ENCODE peak calls at places on chromosomes 16 and 17, in seven cellular contexts. U is fibroblast of pulmonary artery; I is lower leg skin; D is pancreas; L is GM12865; Z is CD4-positive, CD25-positive, alpha-beta regulatory T cell; Q is H7. E is an unnamed sample.

GRCh38 chr17:45256114-45256966 is 5.6 kb downstream of the SPATA32 start:
- DNase-seq in U (no peak), I (no peak), D (no peak), L (no peak), Z (no peak), Q (peak), E (no peak)

GRCh38 chr16:60127196-60127595 is 1393.1 kb upstream of the GOT2 start:
- DNase-seq in U (no peak), I (no peak), D (no peak), L (no peak), Z (no peak), Q (no peak), E (no peak)

GRCh38 chr16:86337581-86338402 is 172.5 kb upstream of the FOXF1 start:
- DNase-seq in U (no peak), I (no peak), D (no peak), L (no peak), Z (no peak), Q (no peak), E (no peak)

GRCh38 chr17:6853764-6854442 is 22.4 kb upstream of the TEKT1 start:
- DNase-seq in U (no peak), I (no peak), D (no peak), L (no peak), Z (no peak), Q (peak), E (no peak)

GRCh38 chr17:50043290-50044148 is 12.4 kb upstream of the ITGA3 start:
- DNase-seq in U (peak), I (no peak), D (peak), L (no peak), Z (no peak), Q (peak), E (no peak)

GRCh38 chr17:27471321-27472269 is 15.3 kb downstream of the KSR1 start:
- DNase-seq in U (no peak), I (no peak), D (no peak), L (peak), Z (peak), Q (no peak), E (no peak)

GRCh38 chr17:41098476-41098875 is 534 bp upstream of the KRTAP4-8 start:
- DNase-seq in U (no peak), I (no peak), D (no peak), L (no peak), Z (no peak), Q (no peak), E (no peak)

GRCh38 chr17:82330322-82331239 is 3.0 kb downstream of the SECTM1 start:
- DNase-seq in U (peak), I (no peak), D (peak), L (peak), Z (no peak), Q (peak), E (no peak)

GRCh38 chr16:705748-706188 is at the start of gene FBXL16:
- DNase-seq in U (no peak), I (no peak), D (no peak), L (no peak), Z (no peak), Q (peak), E (no peak)

GRCh38 chr17:36807496-36808180 is 129.6 kb upstream of the LHX1 start:
- DNase-seq in U (no peak), I (no peak), D (no peak), L (no peak), Z (no peak), Q (peak), E (no peak)

GRCh38 chr17:59466943-59467801 is 98.2 kb upstream of the DHX40 start:
- DNase-seq in U (no peak), I (no peak), D (no peak), L (no peak), Z (no peak), Q (no peak), E (peak)

GRCh38 chr17:3935825-3936355 is 19.6 kb upstream of the P2RX1 start:
- DNase-seq in U (peak), I (no peak), D (no peak), L (no peak), Z (no peak), Q (no peak), E (no peak)

GRCh38 chr17:27609606-27610303 is 21.2 kb upstream of the LGALS9 start:
- DNase-seq in U (peak), I (no peak), D (no peak), L (peak), Z (no peak), Q (peak), E (peak)

GRCh38 chr17:81097943-81098308 is 63.0 kb downstream of the BAIAP2 start:
- DNase-seq in U (no peak), I (no peak), D (no peak), L (no peak), Z (no peak), Q (no peak), E (no peak)

GRCh38 chr16:87391324-87391949 is 699 bp upstream of the MAP1LC3B start:
- DNase-seq in U (peak), I (peak), D (peak), L (no peak), Z (no peak), Q (peak), E (no peak)

GRCh38 chr16:15404792-15405191 is 9.2 kb downstream of the MPV17L start:
- DNase-seq in U (no peak), I (peak), D (no peak), L (peak), Z (no peak), Q (no peak), E (no peak)

GRCh38 chr17:77564278-77564920 is 394.1 kb upstream of the TNRC6C start:
- DNase-seq in U (no peak), I (no peak), D (peak), L (no peak), Z (no peak), Q (no peak), E (no peak)

GRCh38 chr16:83989300-83989699 is 21.3 kb downstream of the NECAB2 start:
- DNase-seq in U (no peak), I (no peak), D (no peak), L (no peak), Z (no peak), Q (no peak), E (no peak)

GRCh38 chr16:27310576-27311448 is 3.0 kb upstream of the IL4R start:
- DNase-seq in U (peak), I (no peak), D (no peak), L (no peak), Z (no peak), Q (no peak), E (no peak)

GRCh38 chr17:30832438-30832790 is 648 bp downstream of the ATAD5 start:
- DNase-seq in U (no peak), I (no peak), D (no peak), L (peak), Z (no peak), Q (no peak), E (no peak)
- H3K4me3 ChIP-seq in U (peak), I (peak), D (peak), L (peak), Z (peak), Q (peak), E (peak)

GRCh38 chr17:80006339-80006720 is 29.3 kb downstream of the TBC1D16 start:
- DNase-seq in U (no peak), I (no peak), D (no peak), L (no peak), Z (no peak), Q (peak), E (no peak)
- H3K4me3 ChIP-seq in U (no peak), I (no peak), D (no peak), L (no peak), Z (no peak), Q (no peak), E (no peak)

GRCh38 chr16:67108489-67108888 is 1.3 kb upstream of the PHAF1 start:
- DNase-seq in U (no peak), I (no peak), D (no peak), L (no peak), Z (no peak), Q (no peak), E (no peak)
- H3K4me3 ChIP-seq in U (no peak), I (no peak), D (no peak), L (no peak), Z (no peak), Q (no peak), E (no peak)

GRCh38 chr16:10575506-10576130 is 4.8 kb downstream of the EMP2 start:
- DNase-seq in U (peak), I (no peak), D (no peak), L (no peak), Z (no peak), Q (no peak), E (no peak)

GRCh38 chr16:10576390-10577304 is 3.8 kb downstream of the EMP2 start:
- DNase-seq in U (no peak), I (no peak), D (no peak), L (no peak), Z (no peak), Q (peak), E (no peak)

GRCh38 chr16:10578474-10579316 is 1.7 kb downstream of the EMP2 start:
- DNase-seq in U (no peak), I (no peak), D (peak), L (no peak), Z (no peak), Q (peak), E (no peak)

GRCh38 chr16:10579575-10579964 is 828 bp downstream of the EMP2 start:
- DNase-seq in U (no peak), I (no peak), D (no peak), L (no peak), Z (no peak), Q (no peak), E (no peak)

DNA sequence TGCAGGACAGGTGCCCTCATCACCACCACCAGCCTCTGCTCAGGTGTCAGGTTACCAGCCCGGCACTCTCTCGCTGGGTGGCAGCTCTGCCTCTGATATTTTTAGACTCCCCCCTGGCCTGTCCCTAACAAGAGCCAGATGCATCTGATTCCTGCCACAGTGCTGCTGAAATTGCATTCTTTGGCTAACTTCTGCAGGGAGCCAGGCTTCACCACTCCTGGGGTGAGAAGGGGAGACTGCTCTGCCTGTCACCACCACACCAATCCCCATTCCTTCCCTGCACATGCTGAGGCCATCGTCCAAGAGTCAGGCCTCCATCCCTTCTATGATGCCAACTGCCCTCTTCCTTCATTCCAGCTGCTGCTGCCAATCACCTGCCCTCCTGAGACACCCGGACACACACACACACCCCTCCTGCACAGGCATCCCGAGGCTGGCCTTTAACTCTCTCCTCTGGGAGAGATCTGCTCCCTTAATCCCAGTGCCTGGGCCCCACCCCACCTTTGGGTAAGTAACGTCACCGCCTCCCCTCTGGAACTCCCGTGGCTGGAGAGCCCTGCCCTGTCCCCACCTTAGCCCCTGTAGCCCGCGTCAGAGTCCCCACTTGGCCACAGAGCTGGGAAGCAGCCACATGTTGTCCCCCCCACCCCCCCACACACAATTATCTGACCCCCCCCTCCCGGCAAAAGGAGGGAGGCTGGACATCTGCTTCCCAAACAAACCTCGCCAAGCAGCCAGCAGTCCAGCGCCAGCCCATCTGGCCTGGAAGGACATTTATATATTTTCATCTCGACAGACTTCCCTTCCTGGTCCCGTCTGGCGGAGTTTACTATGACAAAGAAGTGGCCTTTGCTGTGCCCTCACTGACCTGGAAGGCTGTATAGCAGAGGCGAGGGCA is 2.8 kb downstream of the EMP2 start:
- DNase-seq in U (no peak), I (no peak), D (no peak), L (no peak), Z (no peak), Q (peak), E (no peak)
- H3K4me3 ChIP-seq in U (no peak), I (no peak), D (no peak), L (no peak), Z (no peak), Q (no peak), E (no peak)

DNA sequence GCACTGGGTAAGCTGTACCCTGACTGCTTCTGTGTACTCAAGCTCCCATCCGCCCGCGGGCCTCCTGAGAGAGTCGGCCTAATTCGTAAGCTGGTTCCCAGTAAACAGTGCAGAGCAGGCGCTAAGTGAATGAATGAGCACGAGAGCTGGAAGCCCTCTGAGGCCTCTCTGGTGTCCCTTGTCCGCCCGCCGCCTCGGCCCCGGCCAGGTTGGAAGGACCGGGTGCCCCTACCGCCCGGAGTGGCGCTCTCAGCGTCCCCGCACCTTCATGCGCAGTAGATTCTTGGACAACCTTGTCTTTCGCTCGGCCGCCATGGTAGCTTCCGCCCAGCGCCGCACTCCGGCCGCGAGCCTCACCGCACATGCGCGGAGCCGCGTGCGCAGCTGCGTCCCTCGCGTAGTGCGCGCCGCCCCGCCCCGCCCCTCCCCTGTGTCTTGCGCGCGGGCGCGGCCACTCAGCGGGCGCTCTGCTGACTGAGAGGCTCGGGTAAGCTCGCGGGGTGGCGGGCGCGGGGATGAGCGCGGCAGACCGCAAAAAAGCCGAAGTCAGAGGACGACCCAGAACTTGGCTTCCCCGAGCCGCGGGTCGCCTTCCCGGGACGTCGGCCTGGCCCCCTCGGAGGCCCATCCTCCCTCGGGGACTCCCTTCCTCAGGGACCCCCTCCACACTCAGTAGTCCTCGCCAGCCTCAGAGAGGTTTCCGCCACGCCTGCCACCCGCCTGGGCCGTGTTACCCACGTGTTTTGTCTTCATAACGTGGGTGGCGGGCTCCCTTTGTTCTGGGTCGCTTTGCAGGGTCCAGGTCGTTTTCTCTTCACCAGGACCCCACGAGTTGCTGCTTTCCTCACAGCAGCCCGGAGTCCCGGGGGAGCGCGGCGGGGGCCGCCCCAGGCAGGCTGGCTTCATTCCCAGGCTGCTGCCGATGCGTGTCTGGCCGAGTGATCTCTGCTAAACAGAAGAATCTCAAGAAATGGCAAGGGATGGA is at the start of gene MPHOSPH6:
- DNase-seq in U (peak), I (peak), D (peak), L (peak), Z (peak), Q (peak), E (peak)
- H3K4me3 ChIP-seq in U (peak), I (peak), D (peak), L (peak), Z (peak), Q (peak), E (peak)

GRCh38 chr17:7889166-7889584 is 586 bp downstream of the CHD3 start:
- DNase-seq in U (peak), I (peak), D (peak), L (peak), Z (peak), Q (peak), E (no peak)
- H3K4me3 ChIP-seq in U (peak), I (no peak), D (no peak), L (no peak), Z (peak), Q (no peak), E (no peak)

GRCh38 chr16:25692734-25693508 is 1.2 kb downstream of the HS3ST4 start:
- DNase-seq in U (no peak), I (no peak), D (peak), L (no peak), Z (no peak), Q (peak), E (no peak)

GRCh38 chr16:25693621-25694020 is 1.9 kb downstream of the HS3ST4 start:
- DNase-seq in U (no peak), I (no peak), D (no peak), L (no peak), Z (no peak), Q (peak), E (no peak)

GRCh38 chr16:25690563-25691143 is 1.1 kb upstream of the HS3ST4 start:
- DNase-seq in U (no peak), I (no peak), D (no peak), L (no peak), Z (no peak), Q (peak), E (no peak)

GRCh38 chr16:25691519-25692091 is at the start of gene HS3ST4:
- DNase-seq in U (no peak), I (no peak), D (peak), L (no peak), Z (no peak), Q (peak), E (no peak)

DNA sequence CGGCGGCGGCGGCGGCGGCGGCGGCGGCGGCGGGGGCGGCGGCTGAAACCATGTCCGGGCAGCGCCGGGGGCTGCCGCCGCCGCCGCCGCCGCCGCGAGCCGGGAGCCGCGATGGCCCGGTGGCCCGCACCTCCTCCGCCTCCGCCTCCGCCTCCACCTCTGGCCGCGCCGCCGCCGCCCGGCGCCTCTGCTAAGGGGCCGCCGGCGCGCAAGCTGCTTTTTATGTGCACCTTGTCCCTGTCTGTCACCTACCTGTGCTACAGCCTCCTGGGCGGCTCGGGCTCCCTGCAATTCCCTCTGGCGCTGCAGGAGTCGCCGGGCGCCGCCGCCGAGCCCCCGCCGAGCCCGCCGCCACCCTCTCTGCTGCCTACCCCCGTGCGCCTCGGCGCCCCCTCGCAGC is 548 bp downstream of the HS3ST4 start:
- DNase-seq in U (no peak), I (no peak), D (peak), L (no peak), Z (no peak), Q (no peak), E (no peak)
- H3K4me3 ChIP-seq in U (no peak), I (no peak), D (no peak), L (no peak), Z (no peak), Q (peak), E (no peak)

GRCh38 chr16:88936008-88936912 is 40.7 kb downstream of the CBFA2T3 start:
- DNase-seq in U (no peak), I (peak), D (no peak), L (peak), Z (no peak), Q (peak), E (no peak)

GRCh38 chr16:88938933-88939813 is 37.8 kb downstream of the CBFA2T3 start:
- DNase-seq in U (no peak), I (no peak), D (no peak), L (no peak), Z (no peak), Q (no peak), E (no peak)

GRCh38 chr16:88939814-88940195 is 37.2 kb downstream of the CBFA2T3 start:
- DNase-seq in U (no peak), I (no peak), D (no peak), L (no peak), Z (no peak), Q (no peak), E (no peak)

GRCh38 chr16:88936913-88937666 is 39.9 kb downstream of the CBFA2T3 start:
- DNase-seq in U (no peak), I (no peak), D (no peak), L (no peak), Z (no peak), Q (no peak), E (no peak)

DNA sequence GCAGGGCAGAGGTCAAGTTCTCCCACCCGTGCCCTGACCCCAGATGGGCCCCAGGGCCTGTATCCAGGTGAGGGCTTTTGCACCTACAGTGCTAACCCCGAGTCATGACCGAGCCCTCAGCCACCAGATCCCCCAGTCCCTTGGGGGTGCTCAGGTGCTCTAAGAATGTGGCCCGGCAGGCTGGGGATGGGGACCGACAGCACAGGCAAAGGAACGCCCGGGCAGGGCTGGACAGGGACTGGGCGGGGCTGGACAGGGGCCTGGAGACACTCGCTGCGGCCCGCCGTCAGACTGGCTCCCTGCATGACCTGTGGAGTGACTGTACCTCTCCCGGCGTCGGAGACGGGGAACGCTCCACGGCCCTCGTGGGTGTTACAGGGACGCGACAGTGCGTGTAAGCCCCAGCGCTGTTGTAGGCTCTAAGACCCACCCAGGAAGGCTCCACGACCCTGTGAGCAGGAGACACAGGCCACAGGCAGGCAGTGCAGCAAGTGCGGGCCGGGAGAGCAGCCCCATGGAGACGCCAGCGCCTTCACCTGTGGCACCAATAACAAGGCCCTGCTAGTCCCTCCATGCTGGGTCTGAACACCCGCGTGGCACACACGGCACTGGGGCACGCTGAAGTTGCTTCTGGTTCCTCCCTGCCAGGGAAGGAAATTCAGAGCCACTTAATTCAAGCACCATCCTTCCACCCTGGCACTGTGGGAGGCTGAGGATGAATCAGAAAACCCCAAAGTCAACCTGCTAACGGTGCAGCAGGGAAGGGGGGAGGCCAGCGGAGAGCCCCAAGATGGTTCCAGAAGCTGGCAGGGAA is 38.7 kb downstream of the CBFA2T3 start:
- DNase-seq in U (no peak), I (no peak), D (no peak), L (no peak), Z (no peak), Q (no peak), E (no peak)
- H3K4me3 ChIP-seq in U (no peak), I (no peak), D (no peak), L (no peak), Z (no peak), Q (no peak), E (no peak)

DNA sequence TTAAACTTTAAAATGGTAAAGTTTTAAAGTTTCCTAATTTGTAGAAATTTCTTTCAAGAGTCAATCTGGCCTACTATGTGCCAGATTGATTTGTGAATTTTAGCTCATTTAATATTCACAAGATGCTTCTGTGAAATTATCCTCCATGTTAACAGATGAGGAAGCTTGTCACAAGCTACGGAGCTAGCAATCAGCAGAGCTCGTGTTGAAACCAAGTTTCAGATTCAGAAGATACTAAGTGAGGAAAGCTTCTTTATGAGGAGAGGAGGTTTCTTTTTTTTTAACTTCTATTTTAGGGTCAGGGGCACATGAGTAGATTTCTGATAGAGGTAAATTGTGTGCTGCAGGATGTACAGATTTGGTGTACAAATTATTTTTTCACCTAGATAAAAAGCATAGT is 135.9 kb downstream of the HS3ST4 start:
- DNase-seq in U (no peak), I (no peak), D (no peak), L (no peak), Z (no peak), Q (no peak), E (no peak)
- H3K4me3 ChIP-seq in U (no peak), I (no peak), D (no peak), L (no peak), Z (no peak), Q (no peak), E (no peak)